ENCODE peak calls at places on chromosomes 5 and 9, in seven cellular contexts. T is body of pancreas; S is upper lobe of right lung; M is tibial artery; J is lung; A is CD4-positive, alpha-beta T cell; K is neural progenitor cell. I is an unnamed sample.

GRCh38 chr5:34811691-34812090 is 27.3 kb upstream of the TTC23L start:
- DNase-seq in S (no peak), A (no peak), M (no peak), K (peak; percentile 12), J (no peak), T (no peak), I (no peak)

GRCh38 chr5:105218018-105218417 is 1655.4 kb upstream of the NUDT12 start:
- DNase-seq in K (peak; percentile 3), M (no peak), S (no peak), T (no peak), A (no peak), J (no peak), I (no peak)

GRCh38 chr9:105259274-105259673 is 14.8 kb downstream of the SLC44A1 start:
- DNase-seq in M (no peak), S (no peak), J (no peak), K (no peak), A (no peak), T (no peak), I (no peak)

GRCh38 chr5:109668668-109669422 is 20.9 kb upstream of the MAN2A1 start:
- DNase-seq in K (no peak), T (no peak), J (no peak), A (no peak), M (no peak), S (no peak), I (no peak)

GRCh38 chr5:25489834-25490538 is 845.2 kb upstream of the CDH10 start:
- DNase-seq in T (no peak), M (no peak), A (no peak), J (no peak), S (no peak), K (no peak), I (peak; percentile 41)

GRCh38 chr5:88681402-88681801 is 201.6 kb downstream of the MEF2C start:
- DNase-seq in J (no peak), K (no peak), A (no peak), T (no peak), M (no peak), S (no peak), I (no peak)

GRCh38 chr5:179802950-179803562 is 3.6 kb downstream of the MGAT4B start:
- DNase-seq in A (no peak), M (no peak), J (no peak), S (no peak), T (no peak), K (peak; percentile 85), I (no peak)

GRCh38 chr9:121985792-121986494 is 107.2 kb downstream of the TTLL11 start:
- DNase-seq in J (no peak), S (no peak), A (no peak), M (peak; percentile 91), K (no peak), T (no peak), I (no peak)

GRCh38 chr5:173884402-173885053 is 3.6 kb upstream of the CPEB4 start:
- DNase-seq in T (no peak), M (no peak), A (peak; percentile 32), K (no peak), S (no peak), J (no peak), I (no peak)

GRCh38 chr9:108565651-108566378 is 290.0 kb downstream of the ACTL7B start:
- DNase-seq in S (no peak), K (peak; percentile 90), M (peak; percentile 68), T (peak; percentile 71), A (no peak), J (peak; percentile 42), I (peak; percentile 93)

GRCh38 chr9:130183133-130183762 is 11.0 kb downstream of the NCS1 start:
- DNase-seq in K (peak; percentile 64), A (no peak), M (peak; percentile 93), S (no peak), J (no peak), T (peak; percentile 67), I (no peak)

GRCh38 chr5:94422819-94423218 is 195.6 kb downstream of the KIAA0825 start:
- DNase-seq in K (peak; percentile 30), J (no peak), M (no peak), A (no peak), T (peak; percentile 49), S (no peak), I (peak; percentile 88)

GRCh38 chr9:17793713-17794622 is 215.1 kb downstream of the SH3GL2 start:
- DNase-seq in T (peak; percentile 20), M (no peak), S (no peak), K (peak; percentile 31), A (no peak), J (no peak), I (no peak)

GRCh38 chr5:173771058-173771742 is 116.9 kb upstream of the CPEB4 start:
- DNase-seq in J (no peak), M (no peak), A (no peak), S (no peak), T (no peak), K (peak; percentile 45), I (no peak)

GRCh38 chr5:79301046-79301712 is 65.2 kb downstream of the JMY start:
- DNase-seq in T (no peak), K (no peak), M (no peak), A (no peak), J (no peak), S (no peak), I (no peak)

GRCh38 chr5:151706906-151707305 is 20.2 kb upstream of the SPARC start:
- DNase-seq in S (no peak), K (no peak), A (no peak), J (no peak), M (no peak), T (no peak), I (peak; percentile 66)

GRCh38 chr5:80804332-80804731 is 149.5 kb upstream of the DHFR start:
- DNase-seq in T (no peak), A (no peak), S (no peak), K (no peak), J (no peak), M (no peak), I (no peak)

GRCh38 chr5:89560724-89561123 is 677.7 kb upstream of the MEF2C start:
- DNase-seq in K (no peak), J (no peak), M (no peak), S (no peak), A (no peak), T (no peak), I (no peak)

GRCh38 chr9:87088621-87089020 is 141.3 kb upstream of the GAS1 start:
- DNase-seq in S (no peak), A (no peak), K (no peak), M (no peak), T (no peak), J (no peak), I (no peak)

GRCh38 chr9:88106492-88106891 is 31.8 kb downstream of the SPATA31C2 start:
- DNase-seq in M (no peak), K (peak; percentile 35), J (no peak), A (no peak), T (peak; percentile 47), S (no peak), I (peak; percentile 48)

GRCh38 chr5:21807953-21808352 is 1045.2 kb downstream of the CDH12 start:
- DNase-seq in S (no peak), A (no peak), J (no peak), K (no peak), M (no peak), T (no peak), I (peak; percentile 7)

GRCh38 chr9:97747201-97747965 is 50.2 kb upstream of the XPA start:
- DNase-seq in J (no peak), M (no peak), K (peak; percentile 88), T (no peak), S (no peak), A (no peak), I (no peak)

GRCh38 chr5:37615184-37615583 is 224.7 kb downstream of the GDNF start:
- DNase-seq in M (no peak), J (no peak), T (no peak), A (no peak), S (no peak), K (no peak), I (no peak)

GRCh38 chr9:122819791-122820489 is 8.4 kb downstream of the PDCL start:
- DNase-seq in T (no peak), S (no peak), J (no peak), A (no peak), M (no peak), K (no peak), I (no peak)

DNA sequence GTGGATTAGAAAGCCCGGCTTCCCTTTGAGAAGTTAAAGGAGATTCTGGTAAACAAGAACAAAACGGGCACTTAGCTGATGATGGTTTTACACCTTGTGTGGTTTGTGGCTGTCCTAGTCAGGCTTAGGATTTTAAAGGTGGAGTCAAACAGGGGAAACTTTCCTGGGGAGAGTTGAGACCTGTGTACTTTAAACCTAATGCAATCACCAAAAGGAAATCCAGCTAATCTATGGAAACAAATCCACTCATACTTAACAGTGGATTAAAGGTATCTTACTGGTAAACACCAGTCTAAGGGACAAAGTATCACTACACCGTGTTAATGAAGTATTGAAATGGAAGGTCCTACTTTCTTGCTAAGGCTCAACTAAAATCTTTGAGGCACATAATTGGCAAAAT is 150.3 kb upstream of the PCA3 start:
- DNase-seq in M (no peak), A (no peak), K (no peak), T (no peak), J (no peak), S (no peak), I (no peak)
- TF ChIP-seq CTCF in M (no peak), A (no peak), K (no peak), T (no peak), J (no peak), S (no peak), I (no peak)

DNA sequence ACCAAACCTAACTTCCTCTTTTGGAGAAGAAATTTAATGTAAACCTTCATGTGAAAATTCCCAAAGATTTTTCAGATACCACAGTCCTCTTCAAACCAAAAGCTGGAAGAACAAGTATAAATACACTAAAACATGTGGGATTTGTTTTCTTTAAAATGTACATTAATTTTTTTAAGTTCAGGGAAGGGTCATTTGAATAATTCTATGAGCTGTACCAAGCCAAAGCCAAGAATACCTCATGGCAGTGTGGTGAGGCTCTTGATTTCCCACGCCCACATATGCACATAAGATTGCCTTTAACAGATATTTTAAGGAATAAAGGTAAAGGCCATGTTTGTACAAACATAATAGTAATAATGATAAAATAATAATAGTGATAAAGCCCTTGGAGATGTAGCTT is 28.3 kb upstream of the ITGA1 start:
- DNase-seq in S (no peak), K (no peak), M (no peak), J (no peak), A (no peak), T (no peak), I (no peak)
- H3K27ac ChIP-seq in S (no peak overlapping the region), K (no peak overlapping the region), M (no peak overlapping the region), J (no peak overlapping the region), A (no peak overlapping the region), T (no peak overlapping the region), I (no peak overlapping the region)

GRCh38 chr5:138391859-138392386 is 39.4 kb downstream of the KDM3B start:
- DNase-seq in J (no peak), K (peak; percentile 37), A (no peak), T (no peak), M (no peak), S (no peak), I (no peak)
- TF ChIP-seq CTCF in J (no peak), K (no peak), A (no peak), T (no peak), M (no peak), S (no peak), I (no peak)

DNA sequence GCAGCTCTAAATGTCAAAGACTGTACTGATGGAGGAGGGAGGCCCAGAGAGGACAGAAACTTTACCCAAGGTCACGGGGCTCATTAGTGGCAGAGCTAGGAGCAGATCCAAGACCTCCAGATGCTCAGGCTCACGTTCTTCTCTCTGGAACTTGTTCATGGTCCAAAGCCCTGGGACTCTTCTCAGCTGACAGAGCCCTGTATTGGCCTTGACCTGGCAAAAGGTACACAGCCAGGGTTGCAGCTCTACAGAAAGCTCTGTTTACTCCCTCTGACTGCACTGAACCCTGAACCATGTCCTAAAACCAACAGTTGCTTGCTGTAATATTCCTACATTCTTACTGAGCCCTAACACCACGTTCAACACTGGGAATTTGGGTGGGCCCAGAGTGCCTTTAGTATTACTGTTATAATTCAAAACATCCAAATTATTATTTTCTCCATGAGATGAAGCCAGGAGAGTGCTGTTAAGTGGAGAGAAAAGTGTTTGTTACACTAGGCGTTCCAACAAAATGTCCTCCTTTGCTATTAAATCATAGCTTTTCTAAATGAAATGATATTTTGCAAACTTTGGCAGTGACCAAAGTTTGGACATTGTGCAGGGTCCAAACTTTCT is 602.4 kb upstream of the CLINT1 start:
- DNase-seq in A (no peak), T (peak; percentile 73), S (no peak), K (no peak), M (no peak), J (no peak), I (no peak)
- H3K27ac ChIP-seq in A (no peak overlapping the region), T (no peak overlapping the region), S (no peak overlapping the region), K (no peak overlapping the region), M (no peak overlapping the region), J (no peak overlapping the region), I (no peak overlapping the region)

I was measured in RWPE1.